ENCODE peak calls at places on chromosome 22, in four cellular contexts. I is body of pancreas; S is naive thymus-derived CD4-positive, alpha-beta T cell; Y is colonic mucosa. R is an unnamed sample.

GRCh38 chr22:17706451-17706900 is 67.8 kb downstream of the BID start:
- DNase-seq in I (peak), S (no peak), Y (peak), R (no peak)

GRCh38 chr22:45006873-45007246 is 2.9 kb downstream of the PHF21B start:
- DNase-seq in S (no peak), I (no peak), Y (no peak), R (peak)

GRCh38 chr22:36258750-36259619 is 6.1 kb downstream of the APOL1 start:
- DNase-seq in S (no peak), Y (no peak), I (no peak), R (peak)

GRCh38 chr22:30017375-30017774 is 62.9 kb upstream of the HORMAD2 start:
- DNase-seq in I (no peak), S (no peak), Y (no peak), R (no peak)

GRCh38 chr22:30266445-30267381 is at the start of gene OSM:
- DNase-seq in S (peak), I (peak), Y (peak), R (no peak)

GRCh38 chr22:36184433-36185035 is 17.1 kb downstream of the APOL4 start:
- DNase-seq in Y (no peak), I (peak), S (no peak), R (no peak)

GRCh38 chr22:47386812-47387510 is 624.5 kb downstream of the TBC1D22A start:
- DNase-seq in S (no peak), I (no peak), Y (no peak), R (no peak)

GRCh38 chr22:25833676-25834075 is 91.7 kb downstream of the MYO18B start:
- DNase-seq in Y (no peak), S (no peak), I (no peak), R (no peak)

GRCh38 chr22:44382461-44383038 is 69.8 kb upstream of the SHISAL1 start:
- DNase-seq in S (no peak), I (no peak), Y (no peak), R (no peak)

GRCh38 chr22:27726726-27727449 is 74.7 kb downstream of the MN1 start:
- DNase-seq in S (no peak), Y (peak), I (peak), R (peak)

GRCh38 chr22:48528221-48528915 is 1299.3 kb downstream of the BRD1 start:
- DNase-seq in Y (no peak), S (no peak), I (no peak), R (no peak)

GRCh38 chr22:36816635-36817428 is at the start of gene PVALB:
- DNase-seq in Y (no peak), S (no peak), I (peak), R (no peak)

GRCh38 chr22:39215070-39215396 is 29.7 kb downstream of the PDGFB start:
- DNase-seq in I (no peak), S (no peak), Y (no peak), R (no peak)

GRCh38 chr22:48576333-48577013 is 1251.2 kb downstream of the BRD1 start:
- DNase-seq in Y (no peak), I (no peak), S (no peak), R (peak)

GRCh38 chr22:45201678-45202332 is 38.1 kb downstream of the NUP50 start:
- DNase-seq in S (no peak), Y (no peak), I (no peak), R (no peak)

GRCh38 chr22:38067771-38068360 is 10.7 kb downstream of the PICK1 start:
- DNase-seq in S (no peak), Y (no peak), I (no peak), R (no peak)

GRCh38 chr22:17806437-17806836 is 32.2 kb upstream of the BID start:
- DNase-seq in Y (no peak), S (no peak), I (peak), R (no peak)

GRCh38 chr22:19429950-19430889 is 1.3 kb downstream of the HIRA start:
- DNase-seq in Y (peak), I (peak), S (peak), R (no peak)

GRCh38 chr22:18952022-18952421 is 15.9 kb upstream of the PRODH start:
- DNase-seq in Y (no peak), I (no peak), S (no peak), R (no peak)

GRCh38 chr22:25689631-25690030 is 52.4 kb upstream of the MYO18B start:
- DNase-seq in S (no peak), I (no peak), Y (no peak), R (no peak)

GRCh38 chr22:38415046-38415445 is 40.0 kb downstream of the KCNJ4 start:
- DNase-seq in I (no peak), S (no peak), Y (no peak), R (no peak)

GRCh38 chr22:45073064-45073463 is 63.3 kb upstream of the PHF21B start:
- DNase-seq in S (no peak), Y (no peak), I (no peak), R (no peak)

GRCh38 chr22:45235851-45236342 is 4.8 kb downstream of the KIAA0930 start:
- DNase-seq in S (no peak), Y (no peak), I (no peak), R (no peak)

GRCh38 chr22:18091916-18092526 is 14.2 kb downstream of the PEX26 start:
- DNase-seq in S (no peak), Y (peak), I (peak), R (no peak)

GRCh38 chr22:34841321-34841901 is 224.5 kb upstream of the ISX start:
- DNase-seq in S (no peak), I (no peak), Y (no peak), R (no peak)

GRCh38 chr22:34847072-34847471 is 218.9 kb upstream of the ISX start:
- DNase-seq in S (no peak), I (no peak), Y (no peak), R (no peak)

GRCh38 chr22:44711236-44711560 is 9.2 kb downstream of the PRR5 start:
- DNase-seq in S (no peak), I (no peak), Y (no peak), R (no peak)

GRCh38 chr22:45129703-45130524 is 33.8 kb upstream of the NUP50 start:
- DNase-seq in I (peak), Y (no peak), S (no peak), R (no peak)

GRCh38 chr22:27238935-27239510 is 562.5 kb downstream of the MN1 start:
- DNase-seq in S (no peak), Y (no peak), I (peak), R (no peak)

GRCh38 chr22:37273126-37273845 is 9.0 kb upstream of the CYTH4 start:
- DNase-seq in S (no peak), I (no peak), Y (no peak), R (no peak)

GRCh38 chr22:17922925-17923898 is 101.1 kb downstream of the MICAL3 start:
- DNase-seq in S (no peak), I (peak), Y (no peak), R (no peak)

GRCh38 chr22:37018815-37019308 is 385 bp downstream of the TST start:
- DNase-seq in I (peak), Y (peak), S (no peak), R (peak)

GRCh38 chr22:17470880-17471500 is 92.3 kb upstream of the SLC25A18 start:
- DNase-seq in S (no peak), Y (no peak), I (no peak), R (no peak)

GRCh38 chr22:30777589-30777988 is 82.9 kb downstream of the OSBP2 start:
- DNase-seq in S (no peak), I (no peak), Y (no peak), R (no peak)

GRCh38 chr22:17903564-17904295 is 120.6 kb downstream of the MICAL3 start:
- DNase-seq in I (peak), S (no peak), Y (no peak), R (no peak)

GRCh38 chr22:30892286-30892685 is 76.3 kb downstream of the MORC2 start:
- DNase-seq in S (no peak), Y (no peak), I (no peak), R (no peak)

GRCh38 chr22:41557401-41558240 is 3.2 kb upstream of the CSDC2 start:
- DNase-seq in Y (peak), I (peak), S (no peak), R (peak)
- H3K27ac ChIP-seq in Y (peak), I (no peak), S (no peak), R (no peak)

DNA sequence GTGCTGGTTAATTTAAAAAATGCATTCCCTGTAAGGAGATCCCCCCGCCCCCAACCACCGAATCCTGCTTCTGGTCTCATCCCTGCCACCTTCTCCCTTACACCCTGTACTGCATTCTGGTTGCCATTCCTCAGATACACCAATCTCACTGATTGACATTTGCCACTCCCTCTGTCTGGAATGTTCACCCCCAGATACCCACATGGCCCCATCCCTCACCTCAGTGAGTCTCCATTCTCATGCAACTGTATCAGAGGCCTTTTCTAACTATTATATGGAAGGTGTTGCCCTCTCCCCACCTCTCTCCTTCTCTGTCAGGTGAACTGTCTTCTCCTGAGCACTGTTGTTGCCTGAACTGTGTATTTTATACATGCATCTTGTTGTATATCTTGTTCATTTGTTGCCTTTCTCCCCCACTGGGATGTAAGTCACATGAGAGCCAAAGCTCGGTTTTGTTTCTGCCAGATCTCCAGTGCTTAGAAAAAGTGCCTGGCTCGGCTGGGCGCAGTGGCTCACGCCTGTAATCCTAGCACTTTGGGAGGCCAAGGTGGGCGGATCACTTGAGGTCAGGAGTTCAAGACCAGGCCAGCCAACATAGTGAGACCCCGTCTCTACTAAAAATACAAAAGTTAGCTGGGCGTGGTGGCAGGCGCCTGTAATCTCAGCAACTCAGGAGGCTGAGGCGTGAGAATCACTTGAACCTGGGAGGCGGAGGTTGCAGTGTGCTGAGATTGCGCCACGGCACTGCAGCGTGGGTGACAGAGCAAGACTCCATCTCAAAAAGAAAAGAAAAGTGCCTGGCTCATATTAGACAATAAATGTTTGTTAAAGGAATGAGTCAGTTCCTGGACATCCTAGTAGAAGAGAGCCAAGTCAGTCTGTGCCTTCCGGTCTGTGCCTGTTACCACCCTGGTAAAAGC is 61.0 kb downstream of the TNRC6B start:
- DNase-seq in Y (no peak), S (no peak), I (no peak), R (no peak)
- H3K27ac ChIP-seq in Y (no peak), S (no peak), I (no peak), R (peak)

GRCh38 chr22:32063701-32064100 is 20.6 kb downstream of the SLC5A1 start:
- DNase-seq in I (peak), Y (no peak), S (no peak), R (no peak)

GRCh38 chr22:32053165-32053755 is 10.2 kb downstream of the SLC5A1 start:
- DNase-seq in S (no peak), I (no peak), Y (no peak), R (no peak)

GRCh38 chr22:32055069-32055468 is 12.0 kb downstream of the SLC5A1 start:
- DNase-seq in Y (no peak), I (no peak), S (no peak), R (no peak)

GRCh38 chr22:32059426-32059825 is 16.4 kb downstream of the SLC5A1 start:
- DNase-seq in Y (no peak), I (no peak), S (no peak), R (no peak)

DNA sequence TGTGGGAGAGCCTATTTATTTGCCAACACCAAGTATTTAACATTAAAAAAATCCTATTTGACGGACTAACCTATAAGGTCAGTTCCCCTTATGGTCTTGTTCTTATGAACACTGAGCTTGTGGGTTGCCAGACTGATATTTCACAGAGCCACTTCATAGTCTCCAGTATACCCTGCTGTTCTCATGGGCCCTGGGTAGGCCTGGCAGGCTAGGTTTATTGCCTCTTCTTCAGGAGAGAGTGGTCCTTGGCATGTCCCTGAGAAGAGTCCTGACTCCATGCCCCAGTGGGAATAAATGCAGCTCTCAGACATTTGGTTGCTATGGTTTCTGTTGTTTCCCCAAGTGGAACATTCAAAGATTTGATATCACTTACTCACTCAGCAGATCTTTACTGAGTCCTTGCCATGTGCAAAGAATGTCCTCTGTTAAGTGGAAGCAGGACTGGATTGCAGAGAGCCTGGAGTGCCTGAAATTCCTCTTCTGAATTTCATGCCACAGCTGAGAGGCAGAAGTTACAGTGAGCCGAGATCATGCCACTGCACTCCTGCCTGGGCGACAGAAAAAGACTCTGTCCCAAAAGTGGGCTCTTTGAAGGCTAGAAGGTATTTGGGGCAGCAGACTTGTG is 15.7 kb downstream of the SLC5A1 start:
- DNase-seq in S (no peak), Y (no peak), I (no peak), R (no peak)
- H3K27ac ChIP-seq in S (no peak), Y (no peak), I (no peak), R (no peak)

GRCh38 chr22:46336119-46337078 is 885 bp downstream of the TRMU start:
- DNase-seq in Y (peak), I (peak), S (no peak), R (no peak)
- H3K27ac ChIP-seq in Y (peak), I (peak), S (peak), R (peak)

DNA sequence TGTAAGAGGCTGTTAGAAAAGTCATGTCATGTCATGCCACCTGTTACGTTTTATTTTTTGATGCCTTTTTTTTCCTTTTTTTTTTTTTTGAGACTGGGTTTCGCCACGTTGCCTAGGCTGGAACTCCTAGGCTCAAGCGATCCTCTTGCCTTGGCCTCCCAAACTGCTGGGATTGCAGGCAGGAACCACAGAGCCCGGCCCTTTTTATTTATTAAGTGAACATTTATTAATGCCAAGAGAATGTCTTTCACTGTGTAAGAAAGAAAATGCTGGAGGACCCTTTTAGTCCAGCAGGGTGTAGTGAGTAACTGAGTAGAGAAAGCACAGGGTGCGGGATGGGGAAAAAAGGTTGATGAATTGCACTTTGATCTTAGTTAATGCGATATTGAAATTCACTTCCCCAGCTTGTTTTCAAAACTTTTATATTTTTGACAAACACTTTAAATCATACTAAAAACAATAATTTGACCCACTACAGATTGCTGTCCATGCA is 2.3 kb upstream of the XBP1 start:
- DNase-seq in I (no peak), Y (no peak), S (peak), R (no peak)
- H3K27ac ChIP-seq in I (peak), Y (peak), S (peak), R (no peak)

GRCh38 chr22:20456722-20457076 is 19.1 kb upstream of the SCARF2 start:
- DNase-seq in S (no peak), Y (no peak), I (no peak), R (no peak)

GRCh38 chr22:20457506-20458240 is 20.0 kb upstream of the SCARF2 start:
- DNase-seq in I (no peak), S (no peak), Y (no peak), R (no peak)

GRCh38 chr22:20455709-20456063 is 18.1 kb upstream of the SCARF2 start:
- DNase-seq in Y (no peak), S (no peak), I (no peak), R (no peak)

GRCh38 chr22:20458530-20459151 is 21.0 kb upstream of the SCARF2 start:
- DNase-seq in Y (no peak), S (no peak), I (no peak), R (no peak)

GRCh38 chr22:20456064-20456721 is 18.6 kb upstream of the SCARF2 start:
- DNase-seq in S (peak), Y (peak), I (peak), R (no peak)
- H3K27ac ChIP-seq in S (no peak), Y (no peak), I (no peak), R (no peak)

DNA sequence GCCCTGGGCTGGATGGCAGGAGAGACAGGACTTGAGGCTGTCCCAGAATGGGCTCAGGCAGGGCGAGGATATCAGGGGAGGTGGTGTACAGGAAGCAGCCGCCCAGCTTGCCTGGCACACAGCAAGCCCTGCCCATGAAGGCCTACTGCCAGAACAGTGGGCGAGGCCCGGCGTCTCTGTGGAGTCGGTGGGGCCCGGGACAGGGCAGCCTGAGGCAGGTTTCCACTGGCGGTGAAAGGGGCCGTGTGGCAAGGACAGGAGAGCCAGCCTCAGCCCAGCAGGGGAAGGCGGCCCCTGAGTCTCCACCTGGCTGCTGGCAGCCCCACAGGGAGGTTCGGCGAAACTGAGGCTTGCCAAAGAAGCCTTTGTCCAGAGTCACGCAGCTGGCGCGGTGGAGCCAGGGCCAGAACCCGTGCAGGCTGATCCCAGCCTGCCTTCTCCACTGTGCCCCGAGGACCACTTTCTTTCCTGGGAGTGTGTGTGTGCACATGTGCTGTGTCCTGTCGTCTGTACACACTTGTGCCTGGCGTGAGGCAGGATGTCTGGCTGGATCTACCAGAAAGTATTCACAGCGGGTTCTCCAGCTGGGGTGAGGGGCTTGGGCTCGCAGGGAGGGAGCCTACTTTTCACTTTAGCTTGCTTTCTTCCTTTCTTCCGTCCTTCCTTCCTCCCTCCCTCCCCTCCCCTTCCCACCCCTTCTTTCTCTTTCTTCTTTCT is 1.2 kb downstream of the TSPO start:
- DNase-seq in I (peak), Y (peak), S (peak), R (peak)
- H3K27ac ChIP-seq in I (peak), Y (peak), S (peak), R (peak)

GRCh38 chr22:50157976-50158375 is 12.6 kb upstream of the PANX2 start:
- DNase-seq in Y (peak), S (no peak), I (no peak), R (peak)
- H3K27ac ChIP-seq in Y (no peak), S (no peak), I (no peak), R (no peak)

GRCh38 chr22:24406322-24407277 is 20.8 kb upstream of the ADORA2A start:
- DNase-seq in I (no peak), Y (no peak), S (no peak), R (no peak)
- H3K27ac ChIP-seq in I (no peak), Y (no peak), S (no peak), R (no peak)

R was measured in substantia nigra.